ENCODE peak calls at places on chromosome 11, in ten cellular contexts. Z is cardiac fibroblast, T is Panc1, Y is AG04450, N is HFF-Myc, R is brain microvascular endothelial cell, I is kidney, W is gastrocnemius medialis, X is activated B cell treated with CpG ODN at 0.5 μM for 24 hours, F is B cell. B is an unnamed sample.

GRCh38 chr11:121670792-121671275 is 218.1 kb upstream of the SORL1-AS1 start:
- DNase-seq in X (no peak), T (no peak), I (no peak), Z (no peak), N (no peak), R (no peak), W (no peak), F (no peak), Y (no peak), B (no peak)

GRCh38 chr11:113904379-113905101 is at the start of gene HTR3B:
- DNase-seq in R (no peak), I (no peak), Y (no peak), F (no peak), Z (no peak), T (no peak), X (no peak), W (no peak), N (no peak), B (no peak)

GRCh38 chr11:69919659-69920499 is 100.7 kb upstream of the FGF3 start:
- DNase-seq in X (no peak), Z (no peak), N (no peak), F (no peak), W (peak; percentile 6), T (no peak), I (peak; percentile 27), R (no peak), Y (no peak), B (no peak)

GRCh38 chr11:6992026-6992425 is 28.1 kb downstream of the ZNF214 start:
- DNase-seq in X (no peak), W (no peak), Z (peak; percentile 42), F (no peak), R (no peak), Y (peak; percentile 20), T (no peak), I (no peak), N (no peak), B (no peak)

GRCh38 chr11:103659138-103659734 is 377.2 kb upstream of the DDI1 start:
- DNase-seq in Y (no peak), F (no peak), X (no peak), T (no peak), N (no peak), R (no peak), I (no peak), W (no peak), Z (no peak), B (no peak)

GRCh38 chr11:86245369-86246292 is 1.1 kb downstream of the EED start:
- DNase-seq in T (peak; percentile 15), N (no peak), Y (no peak), W (no peak), I (no peak), F (no peak), Z (peak; percentile 9), R (no peak), X (peak; percentile 22), B (peak; percentile 31)

GRCh38 chr11:43021466-43021865 is 290.3 kb upstream of the API5 start:
- DNase-seq in F (no peak), X (no peak), W (no peak), T (no peak), N (no peak), Y (no peak), Z (no peak), I (no peak), R (no peak), B (peak; percentile 9)

GRCh38 chr11:69293087-69293486 is 868 bp upstream of the MYEOV start:
- DNase-seq in Y (no peak), X (no peak), T (no peak), N (no peak), R (no peak), F (no peak), W (no peak), Z (no peak), I (peak; percentile 49), B (no peak)

DNA sequence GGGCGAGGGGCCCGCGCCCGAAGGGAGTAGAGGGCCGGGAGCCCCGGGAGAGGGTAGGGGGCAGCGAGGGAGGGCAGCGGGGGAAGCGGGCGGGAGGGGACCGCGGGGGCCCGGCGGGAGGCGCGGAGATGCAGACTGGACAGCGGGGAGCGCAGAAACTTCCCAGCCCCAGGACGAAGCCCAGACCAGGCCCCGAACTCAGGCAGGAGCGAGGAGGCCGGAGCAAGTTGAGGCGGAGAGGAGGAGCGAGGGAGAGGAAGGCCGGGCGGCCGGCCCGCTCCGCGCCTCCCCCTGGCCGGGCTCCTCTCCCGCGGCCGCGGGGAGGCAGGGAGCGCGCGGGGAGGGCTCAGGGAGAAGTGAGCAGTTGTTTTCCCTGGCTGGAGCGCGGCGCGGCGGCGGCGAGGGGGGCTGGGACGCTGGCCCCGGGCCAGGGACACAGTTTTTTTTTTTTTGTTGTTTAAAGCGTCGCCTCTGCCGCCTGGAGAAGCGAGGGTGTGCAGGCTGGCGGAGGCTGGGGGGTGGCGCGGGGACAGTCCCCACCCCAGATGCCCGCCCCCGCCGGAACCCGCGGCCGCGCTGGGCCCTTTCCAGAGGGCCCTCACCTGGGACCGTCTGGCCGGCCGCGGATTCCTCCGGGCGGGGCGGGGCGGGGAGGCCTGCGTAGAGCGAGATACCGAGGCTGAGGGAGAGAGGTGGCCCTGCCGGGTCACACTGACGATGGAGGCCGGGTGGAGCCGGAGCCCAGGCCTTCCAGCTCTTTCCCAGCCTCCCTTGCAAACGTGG is at the start of gene LTBP3:
- DNase-seq in Y (no peak), N (no peak), X (peak; percentile 44), F (no peak), W (peak; percentile 86), Z (peak; percentile 92), R (peak; percentile 69), T (no peak), I (peak; percentile 95), B (peak; percentile 84)
- TF ChIP-seq CTCF in Y (no peak), N (no peak), X (no peak), F (no peak), W (peak; percentile 18), Z (no peak), R (no peak), T (no peak), I (no peak), B (no peak)

GRCh38 chr11:60658409-60658808 is 41.0 kb upstream of the MS4A8 start:
- DNase-seq in I (no peak), R (no peak), W (no peak), Y (no peak), X (no peak), N (no peak), T (no peak), Z (no peak), F (no peak), B (no peak)

DNA sequence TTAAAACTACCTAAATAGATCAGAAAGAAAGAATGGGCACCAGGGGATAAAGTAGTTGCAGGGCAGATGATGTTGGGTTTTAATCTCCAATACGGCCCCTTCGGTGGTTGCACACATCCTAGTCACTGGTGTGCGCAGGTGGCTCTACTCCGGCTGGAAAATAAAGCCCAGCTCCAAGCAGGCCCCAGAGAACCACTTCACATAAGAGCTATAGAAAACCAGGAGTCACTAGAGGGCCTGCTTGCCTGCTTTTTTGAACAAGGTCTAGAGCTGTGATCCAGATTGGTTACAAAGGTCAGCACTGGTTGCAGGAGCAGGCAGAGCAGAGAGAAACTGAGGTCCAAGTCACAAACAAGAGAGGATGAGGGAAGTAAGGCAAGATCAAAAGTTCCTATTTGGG is 41.5 kb upstream of the MS4A8 start:
- DNase-seq in R (no peak), X (no peak), F (no peak), W (no peak), N (no peak), I (no peak), Z (no peak), Y (no peak), T (no peak), B (no peak)
- TF ChIP-seq CTCF in R (no peak), X (no peak), F (no peak), W (no peak), N (no peak), I (no peak), Z (no peak), Y (no peak), T (peak; percentile 23), B (peak; percentile 8)

GRCh38 chr11:131633978-131634377 is 263.6 kb downstream of the NTM start:
- DNase-seq in Z (no peak), I (no peak), T (no peak), N (no peak), X (no peak), Y (no peak), R (no peak), W (no peak), F (no peak), B (no peak)

GRCh38 chr11:131628739-131629138 is 258.3 kb downstream of the NTM start:
- DNase-seq in N (no peak), F (no peak), X (no peak), T (no peak), W (no peak), Z (no peak), Y (no peak), R (no peak), I (no peak), B (no peak)

GRCh38 chr11:131626761-131627160 is 256.3 kb downstream of the NTM start:
- DNase-seq in R (no peak), Z (no peak), I (no peak), T (no peak), Y (no peak), W (no peak), F (no peak), X (no peak), N (no peak), B (no peak)

GRCh38 chr11:131632971-131633370 is 262.6 kb downstream of the NTM start:
- DNase-seq in Z (no peak), F (no peak), R (no peak), W (no peak), Y (no peak), T (no peak), N (no peak), I (no peak), X (no peak), B (no peak)

GRCh38 chr11:131629925-131630324 is 259.5 kb downstream of the NTM start:
- DNase-seq in W (no peak), R (no peak), X (no peak), T (no peak), F (no peak), I (no peak), Y (no peak), Z (no peak), N (no peak), B (no peak)
- TF ChIP-seq CTCF in W (no peak), R (peak; percentile 70), X (no peak), T (peak; percentile 8), F (no peak), I (no peak), Y (no peak), Z (no peak), N (no peak), B (no peak)

DNA sequence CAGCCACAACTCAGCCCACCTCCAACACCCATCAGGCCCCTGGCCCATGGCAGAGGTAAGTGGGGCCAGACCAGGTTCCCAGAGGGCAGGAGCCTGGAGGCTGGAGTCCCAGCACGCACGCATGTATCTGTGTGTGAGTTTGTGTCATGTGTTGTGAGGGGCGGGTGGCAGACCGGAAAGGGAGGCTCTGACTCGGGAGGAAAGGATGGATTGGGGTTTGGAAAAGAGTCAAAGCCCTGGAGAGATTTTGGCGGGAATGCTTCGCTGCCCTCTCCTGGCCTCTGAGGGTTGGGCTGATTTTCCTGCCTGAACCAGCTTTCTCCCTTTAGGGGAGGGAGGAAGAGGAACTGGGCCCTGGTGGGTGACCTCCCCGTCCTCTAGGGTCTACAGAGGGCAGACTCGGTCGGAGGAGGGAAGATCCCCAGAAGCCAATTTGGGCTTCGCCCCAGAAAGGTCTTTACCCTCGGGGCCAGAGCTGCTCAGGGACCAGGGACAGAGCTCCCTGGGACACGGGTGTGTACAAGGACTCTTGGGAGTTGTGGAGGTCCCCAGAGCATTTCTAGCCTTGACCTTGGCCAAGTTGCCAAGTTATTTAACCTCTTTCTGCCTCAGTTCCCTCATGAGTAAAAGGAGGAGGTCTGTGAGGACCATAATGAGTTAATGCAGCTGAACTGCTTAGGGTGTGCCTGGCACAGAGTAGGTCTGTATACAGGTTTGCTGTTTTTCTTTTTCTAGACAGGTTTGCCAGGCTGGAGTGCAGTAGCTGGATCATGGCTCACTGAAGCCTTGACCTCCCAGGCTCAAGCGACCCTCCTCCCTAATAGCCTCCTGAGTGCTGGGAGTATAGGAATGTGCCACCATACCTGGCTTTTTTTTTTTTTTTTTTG is 6.9 kb downstream of the C11orf68 start:
- DNase-seq in N (no peak), I (peak; percentile 89), T (no peak), Y (no peak), X (no peak), W (peak; percentile 46), R (no peak), Z (peak; percentile 87), F (no peak), B (no peak)
- TF ChIP-seq CTCF in N (peak; percentile 19), I (peak; percentile 37), T (no peak), Y (peak; percentile 17), X (no peak), W (peak; percentile 31), R (peak; percentile 42), Z (peak; percentile 9), F (no peak), B (no peak)

B was measured in GM20000.